ENCODE peak calls at places on chromosomes 13 and 19, in seven cellular contexts. One of them, this sample, is unnamed.

GRCh38 chr13:46119883-46120614 is 15.2 kb upstream of the CPB2 start:
- ATAC-seq in HepG2: no peak
- ATAC-seq in heart left ventricle: peak
- ATAC-seq in heart right ventricle: no peak
- ATAC-seq in thoracic aorta: no peak
- ATAC-seq in left lung: peak
- ATAC-seq in lung: peak
- ATAC-seq in this sample: no peak

GRCh38 chr13:81539643-81540150 is 1198.8 kb upstream of the SPRY2 start:
- ATAC-seq in thoracic aorta: no peak
- ATAC-seq in HepG2: no peak
- ATAC-seq in lung: no peak
- ATAC-seq in heart right ventricle: no peak
- ATAC-seq in heart left ventricle: no peak
- ATAC-seq in left lung: no peak
- ATAC-seq in this sample: no peak

GRCh38 chr13:95239293-95239692 is 62.0 kb downstream of the ABCC4 start:
- ATAC-seq in thoracic aorta: no peak
- ATAC-seq in left lung: no peak
- ATAC-seq in heart left ventricle: no peak
- ATAC-seq in lung: no peak
- ATAC-seq in HepG2: no peak
- ATAC-seq in heart right ventricle: no peak
- ATAC-seq in this sample: no peak

GRCh38 chr13:40456397-40456958 is 210.0 kb downstream of the FOXO1 start:
- ATAC-seq in heart right ventricle: no peak
- ATAC-seq in heart left ventricle: no peak
- ATAC-seq in HepG2: no peak
- ATAC-seq in left lung: no peak
- ATAC-seq in lung: no peak
- ATAC-seq in thoracic aorta: no peak
- ATAC-seq in this sample: no peak

GRCh38 chr19:35332817-35333216 is 3.8 kb downstream of the CD22 start:
- ATAC-seq in heart right ventricle: no peak
- ATAC-seq in thoracic aorta: no peak
- ATAC-seq in lung: no peak
- ATAC-seq in heart left ventricle: no peak
- ATAC-seq in left lung: no peak
- ATAC-seq in HepG2: no peak
- ATAC-seq in this sample: no peak

GRCh38 chr13:40470665-40471064 is 195.8 kb downstream of the FOXO1 start:
- ATAC-seq in left lung: no peak
- ATAC-seq in thoracic aorta: peak
- ATAC-seq in lung: peak
- ATAC-seq in heart left ventricle: peak
- ATAC-seq in HepG2: no peak
- ATAC-seq in heart right ventricle: peak
- ATAC-seq in this sample: peak

GRCh38 chr13:103157434-103158145 is 91.4 kb upstream of the SLC10A2 start:
- ATAC-seq in HepG2: no peak
- ATAC-seq in lung: no peak
- ATAC-seq in heart left ventricle: no peak
- ATAC-seq in left lung: no peak
- ATAC-seq in heart right ventricle: no peak
- ATAC-seq in thoracic aorta: no peak
- ATAC-seq in this sample: no peak

GRCh38 chr13:109095126-109095525 is 465.7 kb downstream of the MYO16 start:
- ATAC-seq in heart right ventricle: no peak
- ATAC-seq in thoracic aorta: no peak
- ATAC-seq in left lung: no peak
- ATAC-seq in lung: no peak
- ATAC-seq in heart left ventricle: no peak
- ATAC-seq in HepG2: no peak
- ATAC-seq in this sample: no peak

GRCh38 chr19:12802267-12803106 is 618 bp downstream of the THSD8 start:
- ATAC-seq in thoracic aorta: no peak
- ATAC-seq in heart right ventricle: peak
- ATAC-seq in left lung: peak
- ATAC-seq in HepG2: no peak
- ATAC-seq in lung: no peak
- ATAC-seq in heart left ventricle: peak
- ATAC-seq in this sample: no peak

GRCh38 chr13:20441066-20441465 is 84.6 kb downstream of the CRYL1 start:
- ATAC-seq in thoracic aorta: no peak
- ATAC-seq in left lung: no peak
- ATAC-seq in HepG2: no peak
- ATAC-seq in heart right ventricle: no peak
- ATAC-seq in lung: no peak
- ATAC-seq in heart left ventricle: no peak
- ATAC-seq in this sample: no peak

GRCh38 chr19:50712833-50713232 is 6.8 kb downstream of the SHANK1 start:
- ATAC-seq in HepG2: no peak
- ATAC-seq in lung: no peak
- ATAC-seq in heart right ventricle: no peak
- ATAC-seq in thoracic aorta: no peak
- ATAC-seq in heart left ventricle: no peak
- ATAC-seq in left lung: no peak
- ATAC-seq in this sample: no peak

GRCh38 chr19:46134527-46134926 is 10.0 kb upstream of the IGFL3 start:
- ATAC-seq in left lung: no peak
- ATAC-seq in thoracic aorta: no peak
- ATAC-seq in heart left ventricle: no peak
- ATAC-seq in HepG2: no peak
- ATAC-seq in heart right ventricle: no peak
- ATAC-seq in lung: no peak
- ATAC-seq in this sample: no peak

GRCh38 chr13:110070046-110070445 is 236.9 kb downstream of the COL4A1 start:
- ATAC-seq in left lung: no peak
- ATAC-seq in HepG2: no peak
- ATAC-seq in heart left ventricle: no peak
- ATAC-seq in lung: no peak
- ATAC-seq in thoracic aorta: no peak
- ATAC-seq in heart right ventricle: no peak
- ATAC-seq in this sample: no peak

GRCh38 chr13:97263160-97263559 is 41.0 kb downstream of the MBNL2 start:
- ATAC-seq in thoracic aorta: no peak
- ATAC-seq in heart right ventricle: no peak
- ATAC-seq in lung: no peak
- ATAC-seq in HepG2: no peak
- ATAC-seq in left lung: no peak
- ATAC-seq in heart left ventricle: no peak
- ATAC-seq in this sample: no peak

GRCh38 chr19:47719047-47719885 is 6.0 kb downstream of the EHD2 start:
- ATAC-seq in heart right ventricle: peak
- ATAC-seq in lung: peak
- ATAC-seq in heart left ventricle: peak
- ATAC-seq in thoracic aorta: peak
- ATAC-seq in left lung: peak
- ATAC-seq in HepG2: peak
- ATAC-seq in this sample: peak

GRCh38 chr13:96091164-96091931 is 1.4 kb downstream of the HS6ST3 start:
- ATAC-seq in heart right ventricle: no peak
- ATAC-seq in HepG2: peak
- ATAC-seq in left lung: peak
- ATAC-seq in thoracic aorta: no peak
- ATAC-seq in heart left ventricle: peak
- ATAC-seq in lung: no peak
- ATAC-seq in this sample: peak

GRCh38 chr19:38231918-38232317 is 7.9 kb upstream of the DPF1 start:
- ATAC-seq in heart left ventricle: no peak
- ATAC-seq in HepG2: no peak
- ATAC-seq in heart right ventricle: no peak
- ATAC-seq in left lung: no peak
- ATAC-seq in lung: no peak
- ATAC-seq in thoracic aorta: no peak
- ATAC-seq in this sample: no peak

GRCh38 chr19:44807652-44808462 is 1.0 kb upstream of the BCAM start:
- ATAC-seq in HepG2: peak
- ATAC-seq in left lung: peak
- ATAC-seq in lung: peak
- ATAC-seq in heart left ventricle: peak
- ATAC-seq in thoracic aorta: no peak
- ATAC-seq in heart right ventricle: peak
- ATAC-seq in this sample: peak

GRCh38 chr19:3785464-3785937 is 680 bp downstream of the MATK start:
- ATAC-seq in heart right ventricle: no peak
- ATAC-seq in left lung: peak
- ATAC-seq in heart left ventricle: no peak
- ATAC-seq in thoracic aorta: no peak
- ATAC-seq in lung: no peak
- ATAC-seq in HepG2: no peak
- ATAC-seq in this sample: no peak

GRCh38 chr19:38837656-38838121 is 6.1 kb upstream of the ECH1 start:
- ATAC-seq in heart right ventricle: no peak
- ATAC-seq in heart left ventricle: no peak
- ATAC-seq in thoracic aorta: no peak
- ATAC-seq in lung: no peak
- ATAC-seq in left lung: peak
- ATAC-seq in HepG2: peak
- ATAC-seq in this sample: no peak

GRCh38 chr13:110665491-110666254 is 40.2 kb downstream of the CARS2 start:
- ATAC-seq in HepG2: no peak
- ATAC-seq in lung: peak
- ATAC-seq in thoracic aorta: no peak
- ATAC-seq in heart right ventricle: no peak
- ATAC-seq in heart left ventricle: no peak
- ATAC-seq in left lung: peak
- ATAC-seq in this sample: no peak

GRCh38 chr19:16428372-16429036 is 43.3 kb downstream of the EPS15L1 start:
- ATAC-seq in left lung: no peak
- ATAC-seq in thoracic aorta: no peak
- ATAC-seq in heart left ventricle: no peak
- ATAC-seq in HepG2: no peak
- ATAC-seq in lung: no peak
- ATAC-seq in heart right ventricle: no peak
- ATAC-seq in this sample: no peak

GRCh38 chr19:7534531-7534980 is 961 bp upstream of the PNPLA6 start:
- ATAC-seq in heart right ventricle: peak
- ATAC-seq in left lung: peak
- ATAC-seq in HepG2: peak
- ATAC-seq in thoracic aorta: peak
- ATAC-seq in lung: peak
- ATAC-seq in heart left ventricle: peak
- ATAC-seq in this sample: peak
- TF ChIP-seq CTCF in heart right ventricle: no peak
- TF ChIP-seq CTCF in left lung: no peak
- TF ChIP-seq CTCF in HepG2: peak
- TF ChIP-seq CTCF in thoracic aorta: no peak
- TF ChIP-seq CTCF in lung: no peak
- TF ChIP-seq CTCF in heart left ventricle: peak
- TF ChIP-seq CTCF in this sample: no peak

DNA sequence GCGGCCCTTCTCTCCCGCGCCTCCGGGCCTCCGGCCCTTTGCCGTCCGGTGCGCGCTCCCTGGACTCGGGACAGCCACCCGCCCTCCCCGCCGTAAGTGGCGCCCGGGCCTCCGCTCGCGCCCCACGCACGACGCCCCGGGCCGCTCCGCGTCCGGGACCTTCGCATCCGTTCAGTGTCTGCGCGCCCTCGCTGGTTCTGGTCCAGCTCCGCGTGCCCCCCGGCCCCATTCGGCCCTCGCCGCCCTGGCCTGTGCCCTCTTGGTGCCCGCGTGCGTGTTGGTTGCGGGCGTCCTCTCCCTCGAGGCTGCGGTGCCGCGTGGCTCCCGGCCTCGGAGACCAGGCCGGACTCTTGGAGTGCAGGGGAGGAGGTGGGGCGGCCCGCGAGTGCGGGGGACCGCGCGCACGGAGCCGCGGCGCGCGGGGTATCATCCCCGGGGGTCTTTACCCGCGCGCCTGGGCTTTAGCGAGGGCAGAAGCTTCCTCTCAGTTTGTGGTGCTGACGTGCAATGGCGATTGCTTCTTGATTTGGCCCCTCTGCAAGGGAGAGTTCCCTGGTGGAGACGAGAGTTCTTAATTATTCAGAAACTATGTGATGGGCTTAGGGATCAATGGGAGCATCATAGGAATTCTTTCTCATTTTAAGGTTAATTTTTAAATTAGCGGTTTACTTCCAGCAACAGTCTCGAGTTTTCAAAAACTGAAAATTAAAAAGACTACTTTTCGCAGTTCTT is 757 bp downstream of the WASF3 start:
- ATAC-seq in HepG2: peak
- ATAC-seq in heart right ventricle: no peak
- ATAC-seq in lung: no peak
- ATAC-seq in heart left ventricle: peak
- ATAC-seq in left lung: no peak
- ATAC-seq in thoracic aorta: no peak
- ATAC-seq in this sample: no peak
- TF ChIP-seq CTCF in HepG2: no peak
- TF ChIP-seq CTCF in heart right ventricle: no peak
- TF ChIP-seq CTCF in lung: no peak
- TF ChIP-seq CTCF in heart left ventricle: no peak
- TF ChIP-seq CTCF in left lung: no peak
- TF ChIP-seq CTCF in thoracic aorta: no peak
- TF ChIP-seq CTCF in this sample: no peak

DNA sequence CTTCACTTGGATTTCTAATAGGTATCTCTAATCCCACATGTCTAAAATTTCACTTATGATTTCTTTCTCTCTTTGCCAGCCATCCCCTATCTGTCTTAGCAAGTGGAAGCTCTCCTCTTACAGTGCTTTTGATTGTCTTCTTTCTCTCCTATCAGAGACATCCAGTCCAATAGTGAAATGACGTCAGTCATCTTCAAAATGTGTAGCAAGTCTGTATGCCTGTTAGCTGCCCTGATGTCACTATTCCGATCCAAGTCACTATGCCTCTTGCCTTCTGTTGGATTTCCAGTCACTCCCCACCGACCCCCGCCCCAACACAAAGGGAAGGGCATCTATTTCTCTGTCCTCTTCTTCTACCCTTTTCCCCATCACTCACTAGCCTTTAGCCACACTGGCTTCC is 96.4 kb downstream of the WASF3 start:
- ATAC-seq in heart left ventricle: no peak
- ATAC-seq in thoracic aorta: no peak
- ATAC-seq in HepG2: no peak
- ATAC-seq in left lung: no peak
- ATAC-seq in heart right ventricle: no peak
- ATAC-seq in lung: no peak
- ATAC-seq in this sample: no peak
- TF ChIP-seq CTCF in heart left ventricle: no peak
- TF ChIP-seq CTCF in thoracic aorta: no peak
- TF ChIP-seq CTCF in HepG2: no peak
- TF ChIP-seq CTCF in left lung: no peak
- TF ChIP-seq CTCF in heart right ventricle: no peak
- TF ChIP-seq CTCF in lung: no peak
- TF ChIP-seq CTCF in this sample: no peak

DNA sequence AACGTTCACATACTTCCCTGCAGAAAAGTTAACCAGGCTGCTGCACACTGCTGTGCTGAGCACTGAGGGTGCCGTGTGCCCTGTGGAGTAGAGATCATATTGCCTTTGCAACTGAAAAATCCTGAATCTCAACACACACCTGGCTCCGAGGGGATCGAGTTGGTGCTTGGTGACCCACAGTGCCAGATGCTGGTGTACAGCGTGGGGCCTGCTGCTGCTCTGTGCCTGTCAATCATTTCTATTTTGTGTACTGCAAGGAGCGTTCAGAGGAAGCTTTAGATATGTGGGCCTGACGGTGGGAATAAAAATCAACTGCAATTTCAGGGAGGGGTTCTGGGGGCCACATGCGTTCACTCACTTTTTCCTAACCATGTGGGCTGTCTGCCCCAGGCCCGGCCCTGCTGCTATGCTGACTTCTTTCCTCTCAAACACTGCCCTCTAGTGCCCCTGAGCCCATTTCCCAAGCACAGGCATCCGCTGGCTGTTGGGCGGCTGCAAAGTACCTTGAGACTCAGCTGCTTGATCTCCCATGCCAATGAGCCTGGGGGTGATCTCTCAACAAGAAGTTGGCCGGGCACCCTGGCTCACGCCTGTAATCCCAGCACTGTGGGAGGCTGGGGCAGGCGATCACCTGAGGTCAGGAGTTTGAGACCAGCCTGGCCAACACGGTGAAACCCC is 9.7 kb upstream of the LENG8 start:
- ATAC-seq in HepG2: peak
- ATAC-seq in heart right ventricle: no peak
- ATAC-seq in heart left ventricle: peak
- ATAC-seq in lung: no peak
- ATAC-seq in left lung: peak
- ATAC-seq in thoracic aorta: no peak
- ATAC-seq in this sample: no peak
- TF ChIP-seq CTCF in HepG2: peak
- TF ChIP-seq CTCF in heart right ventricle: peak
- TF ChIP-seq CTCF in heart left ventricle: peak
- TF ChIP-seq CTCF in lung: no peak
- TF ChIP-seq CTCF in left lung: no peak
- TF ChIP-seq CTCF in thoracic aorta: no peak
- TF ChIP-seq CTCF in this sample: no peak

This sample was measured in gastroesophageal sphincter.